ENCODE peak calls at places on chromosomes 7 and 10, in six cellular contexts. One of them, this sample, is unnamed.

GRCh38 chr10:106493166-106493565 is 671.3 kb downstream of the SORCS1 start:
- DNase-seq in right lobe of liver: no peak
- DNase-seq in IMR-90: no peak
- DNase-seq in psoas muscle: no peak
- DNase-seq in small intestine: no peak
- DNase-seq in thoracic aorta: no peak
- DNase-seq in this sample: no peak

GRCh38 chr7:28723336-28723735 is 234.8 kb downstream of the TRIL start:
- DNase-seq in small intestine: no peak
- DNase-seq in thoracic aorta: no peak
- DNase-seq in IMR-90: no peak
- DNase-seq in right lobe of liver: no peak
- DNase-seq in psoas muscle: no peak
- DNase-seq in this sample: no peak

GRCh38 chr7:155509025-155509724 is 37.2 kb downstream of the CNPY1 start:
- DNase-seq in small intestine: no peak
- DNase-seq in psoas muscle: no peak
- DNase-seq in IMR-90: no peak
- DNase-seq in right lobe of liver: no peak
- DNase-seq in thoracic aorta: no peak
- DNase-seq in this sample: no peak

GRCh38 chr7:115081772-115082171 is 159.9 kb downstream of the MDFIC start:
- DNase-seq in small intestine: no peak
- DNase-seq in thoracic aorta: no peak
- DNase-seq in IMR-90: no peak
- DNase-seq in psoas muscle: no peak
- DNase-seq in right lobe of liver: no peak
- DNase-seq in this sample: no peak

GRCh38 chr10:102001435-102002068 is 54.4 kb downstream of the ARMH3 start:
- DNase-seq in right lobe of liver: no peak
- DNase-seq in thoracic aorta: no peak
- DNase-seq in IMR-90: no peak
- DNase-seq in small intestine: no peak
- DNase-seq in psoas muscle: no peak
- DNase-seq in this sample: no peak

GRCh38 chr7:131019351-131019750 is 285.3 kb upstream of the KLF14 start:
- DNase-seq in psoas muscle: no peak
- DNase-seq in IMR-90: no peak
- DNase-seq in thoracic aorta: no peak
- DNase-seq in small intestine: no peak
- DNase-seq in right lobe of liver: no peak
- DNase-seq in this sample: no peak

GRCh38 chr10:69090687-69091450 is 3.0 kb downstream of the SRGN start:
- DNase-seq in thoracic aorta: no peak
- DNase-seq in small intestine: no peak
- DNase-seq in right lobe of liver: no peak
- DNase-seq in psoas muscle: no peak
- DNase-seq in IMR-90: no peak
- DNase-seq in this sample: no peak

GRCh38 chr10:12801214-12802087 is 200.1 kb downstream of the CCDC3 start:
- DNase-seq in right lobe of liver: no peak
- DNase-seq in small intestine: peak; percentile 25
- DNase-seq in thoracic aorta: no peak
- DNase-seq in IMR-90: no peak
- DNase-seq in psoas muscle: no peak
- DNase-seq in this sample: no peak

GRCh38 chr7:77752016-77752415 is 46.2 kb downstream of the TMEM60 start:
- DNase-seq in IMR-90: no peak
- DNase-seq in psoas muscle: no peak
- DNase-seq in thoracic aorta: no peak
- DNase-seq in small intestine: no peak
- DNase-seq in right lobe of liver: no peak
- DNase-seq in this sample: no peak

GRCh38 chr10:126073606-126074005 is 177.2 kb downstream of the FANK1 start:
- DNase-seq in thoracic aorta: no peak
- DNase-seq in IMR-90: peak; percentile 62
- DNase-seq in psoas muscle: no peak
- DNase-seq in right lobe of liver: no peak
- DNase-seq in small intestine: no peak
- DNase-seq in this sample: no peak

GRCh38 chr10:112792487-112793196 is 157.4 kb upstream of the TCF7L2 start:
- DNase-seq in IMR-90: peak; percentile 56
- DNase-seq in psoas muscle: peak; percentile 57
- DNase-seq in small intestine: peak; percentile 67
- DNase-seq in right lobe of liver: no peak
- DNase-seq in thoracic aorta: no peak
- DNase-seq in this sample: peak; percentile 43

GRCh38 chr7:37440738-37441404 is 7.8 kb downstream of the ELMO1 start:
- DNase-seq in IMR-90: no peak
- DNase-seq in small intestine: no peak
- DNase-seq in thoracic aorta: no peak
- DNase-seq in right lobe of liver: no peak
- DNase-seq in psoas muscle: no peak
- DNase-seq in this sample: no peak

GRCh38 chr7:137421389-137421788 is 77.9 kb upstream of the PTN start:
- DNase-seq in right lobe of liver: no peak
- DNase-seq in thoracic aorta: no peak
- DNase-seq in psoas muscle: no peak
- DNase-seq in small intestine: no peak
- DNase-seq in IMR-90: peak; percentile 79
- DNase-seq in this sample: no peak

GRCh38 chr7:93092757-93093370 is 24.9 kb downstream of the SAMD9 start:
- DNase-seq in psoas muscle: no peak
- DNase-seq in small intestine: peak; percentile 35
- DNase-seq in IMR-90: peak; percentile 71
- DNase-seq in right lobe of liver: no peak
- DNase-seq in thoracic aorta: no peak
- DNase-seq in this sample: no peak

GRCh38 chr7:16034353-16034752 is 347.9 kb upstream of the MEOX2 start:
- DNase-seq in right lobe of liver: no peak
- DNase-seq in psoas muscle: no peak
- DNase-seq in IMR-90: peak; percentile 74
- DNase-seq in small intestine: no peak
- DNase-seq in thoracic aorta: no peak
- DNase-seq in this sample: no peak

GRCh38 chr10:13001041-13001886 is at the start of gene CCDC3:
- DNase-seq in right lobe of liver: peak; percentile 53
- DNase-seq in small intestine: no peak
- DNase-seq in thoracic aorta: no peak
- DNase-seq in IMR-90: no peak
- DNase-seq in psoas muscle: peak; percentile 51
- DNase-seq in this sample: peak; percentile 76

GRCh38 chr10:82206831-82207230 is 331.8 kb downstream of the NRG3 start:
- DNase-seq in psoas muscle: no peak
- DNase-seq in thoracic aorta: no peak
- DNase-seq in IMR-90: no peak
- DNase-seq in right lobe of liver: no peak
- DNase-seq in small intestine: no peak
- DNase-seq in this sample: no peak

GRCh38 chr10:27815261-27815660 is 69.6 kb upstream of the MKX start:
- DNase-seq in IMR-90: no peak
- DNase-seq in right lobe of liver: no peak
- DNase-seq in small intestine: no peak
- DNase-seq in thoracic aorta: no peak
- DNase-seq in psoas muscle: no peak
- DNase-seq in this sample: no peak

GRCh38 chr7:106858618-106859532 is 6.2 kb upstream of the PIK3CG start:
- DNase-seq in psoas muscle: peak; percentile 43
- DNase-seq in thoracic aorta: no peak
- DNase-seq in right lobe of liver: peak; percentile 55
- DNase-seq in IMR-90: no peak
- DNase-seq in small intestine: peak; percentile 71
- DNase-seq in this sample: peak; percentile 84

GRCh38 chr10:119737039-119737663 is 11.3 kb downstream of the INPP5F start:
- DNase-seq in right lobe of liver: no peak
- DNase-seq in IMR-90: no peak
- DNase-seq in thoracic aorta: no peak
- DNase-seq in psoas muscle: no peak
- DNase-seq in small intestine: no peak
- DNase-seq in this sample: no peak

GRCh38 chr10:133018491-133018890 is 69.2 kb upstream of the ADGRA1 start:
- DNase-seq in thoracic aorta: no peak
- DNase-seq in IMR-90: no peak
- DNase-seq in right lobe of liver: no peak
- DNase-seq in psoas muscle: no peak
- DNase-seq in small intestine: no peak
- DNase-seq in this sample: peak; percentile 73

DNA sequence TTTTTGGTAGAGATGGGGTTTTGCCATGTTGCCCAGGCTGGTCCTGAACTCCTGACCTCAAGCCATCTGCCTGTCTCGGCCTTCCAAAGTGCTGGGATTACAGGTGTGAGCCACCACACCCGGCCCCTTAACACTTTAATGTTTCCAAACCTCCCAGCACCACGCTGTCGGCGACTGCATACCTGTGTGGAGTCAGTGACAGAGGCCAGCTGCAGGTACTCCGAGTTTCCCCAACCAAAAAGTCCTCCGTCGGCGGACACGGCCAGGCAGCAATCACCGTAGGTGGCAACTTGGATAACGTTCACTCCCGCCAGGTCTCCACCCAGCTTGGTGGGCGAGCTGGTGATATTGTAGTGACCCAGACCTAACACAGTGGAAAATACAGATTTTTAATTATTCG is 15.2 kb downstream of the RCC1L start:
- DNase-seq in psoas muscle: no peak
- DNase-seq in IMR-90: no peak
- DNase-seq in thoracic aorta: no peak
- DNase-seq in small intestine: no peak
- DNase-seq in right lobe of liver: no peak
- DNase-seq in this sample: peak; percentile 59
- H3K36me3 ChIP-seq in psoas muscle: peaks cover 7% of the 10 kb centered on the region
- H3K36me3 ChIP-seq in IMR-90: peaks cover 52% of the 10 kb centered on the region
- H3K36me3 ChIP-seq in thoracic aorta: peaks cover 53% of the 10 kb centered on the region
- H3K36me3 ChIP-seq in small intestine: peaks cover 10% of the 10 kb centered on the region
- H3K36me3 ChIP-seq in right lobe of liver: peaks cover 64% of the 10 kb centered on the region
- H3K36me3 ChIP-seq in this sample: peaks cover 98% of the 10 kb centered on the region

GRCh38 chr10:33333260-33334169 is 952 bp downstream of the NRP1 start:
- DNase-seq in psoas muscle: no peak
- DNase-seq in thoracic aorta: no peak
- DNase-seq in right lobe of liver: no peak
- DNase-seq in IMR-90: no peak
- DNase-seq in small intestine: peak; percentile 41
- DNase-seq in this sample: no peak

GRCh38 chr10:33330543-33331019 is 3.9 kb downstream of the NRP1 start:
- DNase-seq in thoracic aorta: peak; percentile 69
- DNase-seq in small intestine: peak; percentile 78
- DNase-seq in psoas muscle: peak; percentile 82
- DNase-seq in IMR-90: peak; percentile 90
- DNase-seq in right lobe of liver: peak; percentile 78
- DNase-seq in this sample: peak; percentile 66

GRCh38 chr10:33329178-33329577 is 5.3 kb downstream of the NRP1 start:
- DNase-seq in right lobe of liver: no peak
- DNase-seq in IMR-90: no peak
- DNase-seq in small intestine: no peak
- DNase-seq in thoracic aorta: no peak
- DNase-seq in psoas muscle: no peak
- DNase-seq in this sample: no peak

GRCh38 chr10:33332183-33333031 is 2.1 kb downstream of the NRP1 start:
- DNase-seq in IMR-90: peak; percentile 49
- DNase-seq in small intestine: peak; percentile 34
- DNase-seq in thoracic aorta: no peak
- DNase-seq in right lobe of liver: no peak
- DNase-seq in psoas muscle: no peak
- DNase-seq in this sample: no peak

DNA sequence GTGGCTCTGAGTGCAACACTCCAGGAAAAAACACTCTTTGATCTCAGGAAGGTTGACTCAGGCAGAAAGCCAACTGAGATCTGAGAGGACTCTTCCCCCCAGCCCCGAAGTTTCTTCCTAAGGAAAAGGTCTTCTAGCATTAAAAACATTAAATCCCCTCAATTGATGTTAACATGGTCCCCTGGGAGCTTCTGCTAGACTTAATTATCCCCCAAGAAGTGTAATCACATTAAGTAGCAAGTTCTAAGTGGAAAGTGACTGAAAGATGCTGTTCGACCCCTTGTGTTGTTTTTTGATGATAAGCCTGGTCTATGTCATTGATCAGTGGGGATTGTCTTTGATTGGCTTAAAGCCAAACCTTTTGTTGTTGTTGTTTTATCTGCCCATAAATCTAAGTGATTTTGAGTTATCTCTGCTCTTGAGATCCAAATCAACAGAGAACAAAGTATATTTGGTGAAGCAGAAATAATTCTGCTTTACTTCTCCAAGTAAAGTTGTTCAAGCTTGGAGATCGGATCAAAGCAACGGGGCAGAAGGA is 3.4 kb downstream of the NRP1 start:
- DNase-seq in psoas muscle: no peak
- DNase-seq in IMR-90: no peak
- DNase-seq in small intestine: no peak
- DNase-seq in thoracic aorta: no peak
- DNase-seq in right lobe of liver: no peak
- DNase-seq in this sample: no peak
- H3K36me3 ChIP-seq in psoas muscle: peaks cover 4% of the 10 kb centered on the region
- H3K36me3 ChIP-seq in IMR-90: peaks cover 4% of the 10 kb centered on the region
- H3K36me3 ChIP-seq in small intestine: no peaks in the 10 kb centered on the region
- H3K36me3 ChIP-seq in thoracic aorta: no peaks in the 10 kb centered on the region
- H3K36me3 ChIP-seq in right lobe of liver: peaks cover 5% of the 10 kb centered on the region
- H3K36me3 ChIP-seq in this sample: no peaks in the 10 kb centered on the region

GRCh38 chr7:157577061-157577460 is 240.3 kb downstream of the DNAJB6 start:
- DNase-seq in right lobe of liver: no peak
- DNase-seq in small intestine: no peak
- DNase-seq in psoas muscle: no peak
- DNase-seq in IMR-90: no peak
- DNase-seq in thoracic aorta: no peak
- DNase-seq in this sample: no peak
- H3K36me3 ChIP-seq in right lobe of liver: no peaks in the 10 kb centered on the region
- H3K36me3 ChIP-seq in small intestine: no peaks in the 10 kb centered on the region
- H3K36me3 ChIP-seq in psoas muscle: no peaks in the 10 kb centered on the region
- H3K36me3 ChIP-seq in IMR-90: no peaks in the 10 kb centered on the region
- H3K36me3 ChIP-seq in thoracic aorta: no peaks in the 10 kb centered on the region
- H3K36me3 ChIP-seq in this sample: no peaks in the 10 kb centered on the region

DNA sequence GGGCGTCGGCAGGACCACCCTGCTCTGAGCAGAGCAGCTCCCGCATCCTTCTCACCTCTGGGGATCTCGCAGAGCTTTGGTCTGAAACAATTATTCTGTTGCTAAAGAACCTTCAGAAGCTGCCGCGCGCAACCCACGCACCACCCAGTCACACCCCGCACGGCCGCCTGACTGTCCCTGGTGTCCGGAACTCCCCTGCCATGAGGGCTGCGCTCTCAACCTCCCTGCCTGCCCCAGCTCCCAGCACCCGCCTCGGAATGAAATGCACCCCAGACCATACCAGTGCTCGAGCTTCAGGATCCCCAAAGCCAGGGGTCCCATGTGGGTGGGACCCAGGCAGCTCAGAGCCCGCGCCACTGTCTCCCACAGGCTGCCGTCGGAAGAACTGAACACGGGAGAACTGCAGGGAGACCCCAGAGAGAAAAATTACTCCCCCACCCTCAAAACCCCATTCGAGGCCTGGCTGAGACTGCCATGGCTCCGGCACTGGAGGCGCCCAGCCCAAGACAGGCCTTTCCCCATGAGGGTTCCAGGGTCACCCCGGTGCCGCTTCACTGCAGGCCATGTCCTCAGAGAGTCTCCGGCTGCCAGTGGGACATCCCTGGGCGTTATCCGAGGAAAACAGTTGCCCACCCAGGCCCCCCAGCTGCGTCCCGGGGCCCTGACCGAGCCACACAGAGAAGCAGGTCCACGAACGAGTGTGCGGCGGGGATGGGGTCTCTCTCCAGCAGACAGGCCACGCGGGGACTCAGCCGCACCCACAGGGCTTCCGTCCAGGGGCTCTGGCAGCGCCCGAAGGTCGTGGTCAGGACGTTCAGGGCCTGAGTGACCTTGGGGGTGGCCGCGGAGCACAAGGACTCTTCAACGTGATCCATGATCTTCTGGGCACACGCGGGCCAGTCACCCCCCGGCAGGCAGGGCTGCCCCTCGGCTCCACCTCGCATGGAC is 12.1 kb downstream of the BRAT1 start:
- DNase-seq in IMR-90: no peak
- DNase-seq in right lobe of liver: no peak
- DNase-seq in small intestine: no peak
- DNase-seq in psoas muscle: peak; percentile 26
- DNase-seq in thoracic aorta: no peak
- DNase-seq in this sample: peak; percentile 78
- H3K36me3 ChIP-seq in IMR-90: peaks cover 62% of the 10 kb centered on the region
- H3K36me3 ChIP-seq in right lobe of liver: peaks cover 12% of the 10 kb centered on the region
- H3K36me3 ChIP-seq in small intestine: peaks cover 19% of the 10 kb centered on the region
- H3K36me3 ChIP-seq in psoas muscle: peaks cover 8% of the 10 kb centered on the region
- H3K36me3 ChIP-seq in thoracic aorta: peaks cover 58% of the 10 kb centered on the region
- H3K36me3 ChIP-seq in this sample: peaks cover 100% of the 10 kb centered on the region

This sample was measured in left lung.